ENCODE peak calls at places on chromosomes 1 and 21, in five cellular contexts. One of them, this sample, is unnamed.

GRCh38 chr1:47776554-47777156 is 220.5 kb downstream of the TRABD2B start:
- DNase-seq in amniotic stem cell: no peak
- DNase-seq in sciatic nerve: no peak
- DNase-seq in activated T-helper 1 cell treated with Interleukin-2 at 50 U/mL for 16 hours: no peak
- DNase-seq in KG1: no peak
- DNase-seq in this sample: no peak

GRCh38 chr1:34768856-34769255 is 9.3 kb downstream of the GJB4 start:
- DNase-seq in amniotic stem cell: no peak
- DNase-seq in KG1: no peak
- DNase-seq in activated T-helper 1 cell treated with Interleukin-2 at 50 U/mL for 16 hours: no peak
- DNase-seq in sciatic nerve: no peak
- DNase-seq in this sample: no peak

GRCh38 chr21:14259669-14260458 is 43.9 kb downstream of the RBM11 start:
- DNase-seq in amniotic stem cell: no peak
- DNase-seq in sciatic nerve: no peak
- DNase-seq in activated T-helper 1 cell treated with Interleukin-2 at 50 U/mL for 16 hours: no peak
- DNase-seq in KG1: no peak
- DNase-seq in this sample: no peak

GRCh38 chr1:99496067-99496466 is 149.8 kb upstream of the PALMD start:
- DNase-seq in amniotic stem cell: no peak
- DNase-seq in sciatic nerve: no peak
- DNase-seq in activated T-helper 1 cell treated with Interleukin-2 at 50 U/mL for 16 hours: no peak
- DNase-seq in KG1: no peak
- DNase-seq in this sample: no peak

GRCh38 chr1:223023863-223024262 is 119.2 kb downstream of the TLR5 start:
- DNase-seq in amniotic stem cell: no peak
- DNase-seq in activated T-helper 1 cell treated with Interleukin-2 at 50 U/mL for 16 hours: no peak
- DNase-seq in KG1: no peak
- DNase-seq in sciatic nerve: no peak
- DNase-seq in this sample: no peak

GRCh38 chr21:31316488-31317169 is 27.4 kb downstream of the TIAM1 start:
- DNase-seq in sciatic nerve: no peak
- DNase-seq in amniotic stem cell: no peak
- DNase-seq in activated T-helper 1 cell treated with Interleukin-2 at 50 U/mL for 16 hours: no peak
- DNase-seq in KG1: no peak
- DNase-seq in this sample: no peak

GRCh38 chr21:45291613-45292398 is 4.1 kb upstream of the POFUT2 start:
- DNase-seq in sciatic nerve: peak
- DNase-seq in activated T-helper 1 cell treated with Interleukin-2 at 50 U/mL for 16 hours: no peak
- DNase-seq in KG1: no peak
- DNase-seq in amniotic stem cell: no peak
- DNase-seq in this sample: no peak

GRCh38 chr21:15682182-15682895 is 47.4 kb upstream of the USP25 start:
- DNase-seq in amniotic stem cell: no peak
- DNase-seq in KG1: peak
- DNase-seq in sciatic nerve: no peak
- DNase-seq in activated T-helper 1 cell treated with Interleukin-2 at 50 U/mL for 16 hours: no peak
- DNase-seq in this sample: no peak

GRCh38 chr21:33975548-33976081 is 60.0 kb upstream of the ATP5PO start:
- DNase-seq in KG1: peak
- DNase-seq in amniotic stem cell: no peak
- DNase-seq in activated T-helper 1 cell treated with Interleukin-2 at 50 U/mL for 16 hours: peak
- DNase-seq in sciatic nerve: no peak
- DNase-seq in this sample: peak